ENCODE peak calls at places on chromosomes 16 and 17, in seven cellular contexts. G is mammary epithelial cell, C is cardiac fibroblast, N is SK-N-MC, A is endothelial cell of umbilical vein, T is BJ, X is aorta. M is an unnamed sample.
A peak's percentile ranks its signal among the peaks of the same experiment; 100 is the strongest.

GRCh38 chr17:30093463-30094147 is 23.0 kb upstream of the NSRP1 start:
- DNase-seq in N (no peak), T (no peak), X (no peak), G (peak; percentile 43), A (peak; percentile 72), C (peak; percentile 71), M (no peak)

GRCh38 chr16:50610331-50611262 is 62.4 kb downstream of the NKD1 start:
- DNase-seq in G (no peak), X (no peak), C (no peak), A (no peak), N (no peak), T (no peak), M (no peak)

GRCh38 chr17:16247589-16247984 is 30.6 kb downstream of the PIGL start:
- DNase-seq in C (no peak), T (no peak), G (no peak), X (no peak), N (no peak), A (no peak), M (no peak)

GRCh38 chr17:76523084-76524037 is 14.1 kb downstream of the CYGB start:
- DNase-seq in X (peak; percentile 80), N (no peak), A (peak; percentile 60), G (peak; percentile 58), C (peak; percentile 59), T (no peak), M (peak; percentile 83)

GRCh38 chr17:38869647-38870258 is at the start of gene LASP1:
- DNase-seq in A (peak; percentile 87), G (peak; percentile 83), T (no peak), N (no peak), C (peak; percentile 93), X (peak; percentile 93), M (peak; percentile 95)

GRCh38 chr17:73586921-73587680 is 57.1 kb downstream of the SDK2 start:
- DNase-seq in C (no peak), G (no peak), A (no peak), N (no peak), T (no peak), X (no peak), M (no peak)

GRCh38 chr16:20901441-20902112 is 1.0 kb downstream of the LYRM1 start:
- DNase-seq in C (peak; percentile 75), A (peak; percentile 72), N (no peak), T (no peak), G (peak; percentile 75), X (peak; percentile 80), M (peak; percentile 45)

GRCh38 chr16:68227850-68228553 is 7.9 kb downstream of the ESRP2 start:
- DNase-seq in X (peak; percentile 32), A (no peak), N (no peak), C (no peak), G (no peak), T (no peak), M (no peak)

GRCh38 chr16:90018297-90019200 is 707 bp downstream of the DBNDD1 start:
- DNase-seq in X (no peak), A (peak; percentile 30), N (no peak), G (no peak), C (no peak), T (no peak), M (no peak)

GRCh38 chr16:68728558-68728957 is 8.5 kb upstream of the CDH1 start:
- DNase-seq in G (no peak), X (no peak), T (no peak), C (no peak), A (no peak), N (no peak), M (no peak)

GRCh38 chr16:84917492-84917891 is 93.8 kb downstream of the ZDHHC7 start:
- DNase-seq in A (no peak), X (no peak), G (no peak), N (no peak), C (no peak), T (no peak), M (no peak)

GRCh38 chr17:67531291-67531690 is 154.2 kb downstream of the PITPNC1 start:
- DNase-seq in A (no peak), C (peak; percentile 27), G (no peak), N (no peak), T (no peak), X (no peak), M (peak; percentile 42)

GRCh38 chr16:23505942-23506605 is 4.2 kb downstream of the GGA2 start:
- DNase-seq in X (no peak), C (no peak), A (no peak), N (no peak), T (no peak), G (no peak), M (no peak)

GRCh38 chr17:36515837-36516236 is 18.8 kb downstream of the MYO19 start:
- DNase-seq in G (no peak), N (no peak), T (no peak), X (no peak), A (no peak), C (no peak), M (no peak)

GRCh38 chr16:49631521-49632041 is 224.3 kb downstream of the ZNF423 start:
- DNase-seq in X (no peak), N (no peak), T (no peak), C (peak; percentile 75), G (no peak), A (peak; percentile 19), M (no peak)

GRCh38 chr17:76957600-76958464 is 89.6 kb downstream of the MGAT5B start:
- DNase-seq in G (no peak), T (no peak), C (no peak), A (no peak), X (no peak), N (no peak), M (no peak)

DNA sequence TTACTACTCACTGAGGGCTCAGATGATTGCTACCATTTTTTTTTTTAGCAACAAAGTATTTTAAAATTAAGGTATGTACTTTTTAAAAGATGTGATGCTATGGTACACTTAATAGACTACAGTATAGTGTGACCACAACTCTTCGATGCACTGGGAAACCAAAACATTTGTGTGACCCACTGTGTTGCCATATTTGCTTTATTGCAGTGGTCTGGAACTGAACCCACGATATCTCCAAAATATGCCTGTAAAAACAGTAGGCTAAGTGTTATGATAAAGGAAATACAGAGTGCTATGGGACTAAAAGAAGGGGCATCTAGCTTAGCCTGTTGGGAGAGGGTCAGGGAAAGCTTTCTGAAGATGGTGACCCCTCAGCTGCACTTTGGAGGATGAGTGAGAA is 41.6 kb upstream of the HNF1B start:
- DNase-seq in T (no peak), C (no peak), X (no peak), N (no peak), G (no peak), A (no peak), M (no peak)
- H3K4me3 ChIP-seq in T (no peak overlapping the region), C (no peak overlapping the region), X (no peak overlapping the region), N (no peak overlapping the region), G (no peak overlapping the region), A (no peak overlapping the region), M (no peak overlapping the region)

GRCh38 chr16:57141822-57142631 is 43.8 kb downstream of the PSME3IP1 start:
- DNase-seq in X (no peak), A (no peak), T (no peak), C (no peak), G (no peak), N (no peak), M (no peak)
- H3K4me3 ChIP-seq in X (no peak overlapping the region), A (no peak overlapping the region), T (no peak overlapping the region), C (no peak overlapping the region), G (no peak overlapping the region), N (no peak overlapping the region), M (no peak overlapping the region)

GRCh38 chr17:27634026-27634335 is 3.0 kb downstream of the LGALS9 start:
- DNase-seq in G (no peak), A (no peak), C (no peak), N (no peak), T (no peak), X (no peak), M (no peak)

GRCh38 chr17:27633312-27634025 is 2.5 kb downstream of the LGALS9 start:
- DNase-seq in T (no peak), X (no peak), G (no peak), A (peak; percentile 29), C (peak; percentile 39), N (no peak), M (no peak)

GRCh38 chr17:27630607-27631408 is at the start of gene LGALS9:
- DNase-seq in T (no peak), G (peak; percentile 29), X (no peak), N (no peak), C (peak; percentile 14), A (peak; percentile 31), M (peak; percentile 57)

GRCh38 chr17:27631409-27631755 is 394 bp downstream of the LGALS9 start:
- DNase-seq in A (no peak), T (no peak), N (no peak), G (peak; percentile 67), C (no peak), X (no peak), M (no peak)

DNA sequence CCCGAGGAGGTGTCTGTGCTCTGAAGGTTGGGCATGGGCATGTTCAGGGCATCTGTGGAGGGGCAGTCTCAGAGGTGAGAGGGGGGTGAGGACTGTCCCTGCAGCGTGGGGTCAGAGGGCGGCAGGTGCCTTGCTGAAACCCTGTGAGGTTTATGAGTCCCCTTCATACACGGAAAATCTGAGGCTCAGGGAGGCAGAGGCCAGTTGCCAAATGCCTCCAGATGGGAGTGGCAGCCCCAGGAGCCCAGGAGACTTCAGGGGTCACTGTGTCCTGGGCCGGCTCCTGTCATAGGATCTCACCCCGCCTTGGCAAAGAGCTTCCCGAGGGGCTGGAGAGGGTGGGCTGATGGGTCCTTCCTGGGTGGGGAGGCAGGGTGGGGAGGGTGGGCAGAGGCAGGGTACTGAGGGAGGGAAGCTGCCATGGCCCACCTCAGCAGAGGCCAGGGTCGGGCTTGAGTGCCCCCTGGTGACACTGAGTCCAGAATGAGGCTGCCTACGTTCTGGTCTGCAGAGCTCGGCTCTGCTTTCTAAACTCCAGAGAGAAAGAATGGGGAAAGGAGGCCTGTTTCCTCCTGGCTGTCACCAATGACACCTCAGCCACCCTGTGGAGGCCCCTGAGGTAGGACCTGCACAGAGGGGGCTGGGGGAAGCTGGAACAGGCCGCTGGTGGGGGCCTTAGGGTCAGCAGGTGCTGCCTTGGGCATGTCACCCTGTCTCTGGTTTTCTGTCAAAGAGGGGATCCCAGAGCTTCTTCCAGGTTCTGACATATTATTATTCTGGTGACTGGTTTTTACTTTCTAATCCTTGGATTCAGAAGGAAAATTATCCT is 1.1 kb downstream of the LGALS9 start:
- DNase-seq in N (no peak), T (no peak), X (no peak), G (no peak), C (no peak), A (no peak), M (no peak)
- H3K4me3 ChIP-seq in N (no peak overlapping the region), T (no peak overlapping the region), X (no peak overlapping the region), G (no peak overlapping the region), C (no peak overlapping the region), A (no peak overlapping the region), M (peak overlapping the region; percentile 92)

GRCh38 chr16:1156111-1156982 is 3.4 kb downstream of the CACNA1H start:
- DNase-seq in C (no peak), G (no peak), A (no peak), X (no peak), T (no peak), N (no peak), M (no peak)
- H3K4me3 ChIP-seq in C (no peak overlapping the region), G (no peak overlapping the region), A (no peak overlapping the region), X (no peak overlapping the region), T (no peak overlapping the region), N (peak overlapping the region; percentile 22), M (no peak overlapping the region)

GRCh38 chr17:47850373-47850691 is 631 bp downstream of the SP6 start:
- DNase-seq in N (no peak), T (no peak), A (no peak), G (no peak), C (no peak), X (no peak), M (no peak)
- H3K4me3 ChIP-seq in N (no peak overlapping the region), T (no peak overlapping the region), A (no peak overlapping the region), G (peak overlapping the region; percentile 89), C (no peak overlapping the region), X (no peak overlapping the region), M (no peak overlapping the region)

GRCh38 chr17:58337600-58338453 is 9.2 kb upstream of the TSPOAP1 start:
- DNase-seq in N (no peak), T (peak; percentile 70), G (no peak), C (peak; percentile 82), A (no peak), X (peak; percentile 93), M (peak; percentile 95)
- H3K4me3 ChIP-seq in N (no peak overlapping the region), T (no peak overlapping the region), G (no peak overlapping the region), C (no peak overlapping the region), A (no peak overlapping the region), X (no peak overlapping the region), M (peak overlapping the region; percentile 82)